ENCODE peak calls at places on chromosomes 2 and 18, in six cellular contexts. Y is ovary, J is fibroblast of lung, K is pancreas, L is neuronal stem cell, I is transverse colon. Q is an unnamed sample.
A peak's percentile ranks its signal among the peaks of the same experiment; 100 is the strongest.

GRCh38 chr2:31286230-31286629 is 52.3 kb downstream of the EHD3 start:
- DNase-seq in Y (no peak), J (no peak), K (no peak), L (no peak), I (no peak), Q (no peak)

GRCh38 chr2:107669335-107669734 is 157.4 kb upstream of the RGPD4 start:
- DNase-seq in Y (no peak), J (no peak), K (no peak), L (no peak), I (no peak), Q (no peak)

GRCh38 chr2:187552959-187553681 is 1.1 kb downstream of the TFPI start:
- DNase-seq in Y (no peak), J (peak; percentile 92), K (no peak), L (no peak), I (no peak), Q (peak; percentile 3)

GRCh38 chr2:17051558-17051957 is 385.9 kb upstream of the CYRIA start:
- DNase-seq in Y (no peak), J (no peak), K (no peak), L (no peak), I (no peak), Q (no peak)

GRCh38 chr2:159926695-159927094 is 128.7 kb upstream of the CD302 start:
- DNase-seq in Y (no peak), J (no peak), K (no peak), L (no peak), I (no peak), Q (no peak)

GRCh38 chr2:85433511-85434089 is 15.1 kb downstream of the SH2D6 start:
- DNase-seq in Y (peak; percentile 91), J (peak; percentile 99), K (peak; percentile 78), L (no peak), I (peak; percentile 79), Q (no peak)

GRCh38 chr2:75729861-75730260 is 19.1 kb upstream of the GCFC2 start:
- DNase-seq in Y (no peak), J (peak; percentile 19), K (no peak), L (no peak), I (no peak), Q (no peak)

GRCh38 chr2:219142329-219142728 is 18.3 kb downstream of the NHEJ1 start:
- DNase-seq in Y (no peak), J (peak; percentile 92), K (peak; percentile 57), L (no peak), I (no peak), Q (no peak)

GRCh38 chr2:8303322-8303832 is 378.5 kb upstream of the ID2 start:
- DNase-seq in Y (no peak), J (peak; percentile 34), K (no peak), L (no peak), I (peak; percentile 81), Q (peak; percentile 92)

GRCh38 chr2:201807452-201807980 is 1.2 kb downstream of the CDK15 start:
- DNase-seq in Y (peak; percentile 51), J (peak; percentile 85), K (no peak), L (no peak), I (no peak), Q (no peak)

GRCh38 chr2:20455076-20455587 is 8.3 kb downstream of the RHOB start:
- DNase-seq in Y (no peak), J (no peak), K (no peak), L (no peak), I (no peak), Q (no peak)

GRCh38 chr2:198441876-198442275 is 637.5 kb downstream of the PLCL1 start:
- DNase-seq in Y (no peak), J (peak; percentile 9), K (no peak), L (no peak), I (no peak), Q (no peak)

GRCh38 chr18:46413684-46414083 is 243.3 kb downstream of the LOXHD1 start:
- DNase-seq in Y (no peak), J (no peak), K (no peak), L (no peak), I (no peak), Q (no peak)

GRCh38 chr2:233217892-233218377 is 33.5 kb upstream of the ATG16L1 start:
- DNase-seq in Y (no peak), J (no peak), K (no peak), L (no peak), I (no peak), Q (no peak)

GRCh38 chr2:200405599-200406298 is 99.3 kb downstream of the SPATS2L start:
- DNase-seq in Y (no peak), J (peak; percentile 89), K (peak; percentile 24), L (no peak), I (peak; percentile 21), Q (no peak)

GRCh38 chr2:127270663-127271062 is 23.3 kb downstream of the ERCC3 start:
- DNase-seq in Y (no peak), J (no peak), K (no peak), L (no peak), I (no peak), Q (no peak)

GRCh38 chr2:76958749-76959148 is 563.4 kb downstream of the LRRTM4 start:
- DNase-seq in Y (no peak), J (peak; percentile 33), K (no peak), L (peak; percentile 65), I (no peak), Q (no peak)

GRCh38 chr2:27042159-27042661 is 9.3 kb upstream of the AGBL5 start:
- DNase-seq in Y (no peak), J (no peak), K (no peak), L (no peak), I (no peak), Q (no peak)

GRCh38 chr2:3664925-3665324 is 6.9 kb downstream of the ALLC start:
- DNase-seq in Y (no peak), J (no peak), K (no peak), L (no peak), I (no peak), Q (no peak)

GRCh38 chr2:133812826-133813617 is 244.8 kb upstream of the NCKAP5 start:
- DNase-seq in Y (no peak), J (peak; percentile 12), K (no peak), L (no peak), I (no peak), Q (no peak)

GRCh38 chr2:54575379-54575888 is 119.3 kb downstream of the SPTBN1 start:
- DNase-seq in Y (no peak), J (peak; percentile 47), K (no peak), L (no peak), I (no peak), Q (no peak)

GRCh38 chr2:15415748-15416147 is 145.4 kb downstream of the NBAS start:
- DNase-seq in Y (no peak), J (no peak), K (no peak), L (no peak), I (no peak), Q (no peak)

GRCh38 chr2:140504596-140504995 is 1626.2 kb downstream of the LRP1B start:
- DNase-seq in Y (no peak), J (no peak), K (no peak), L (no peak), I (no peak), Q (no peak)

GRCh38 chr2:207123776-207124391 is 41.9 kb downstream of the KLF7 start:
- DNase-seq in Y (no peak), J (no peak), K (no peak), L (no peak), I (no peak), Q (no peak)

GRCh38 chr18:48785091-48785614 is 165.6 kb downstream of the SMAD7 start:
- DNase-seq in Y (no peak), J (no peak), K (no peak), L (no peak), I (peak; percentile 54), Q (peak; percentile 6)

GRCh38 chr2:232893834-232894233 is 23.8 kb downstream of the SNORC start:
- DNase-seq in Y (no peak), J (no peak), K (no peak), L (no peak), I (no peak), Q (no peak)

GRCh38 chr2:10161206-10161931 is 38.8 kb downstream of the RRM2 start:
- DNase-seq in Y (no peak), J (no peak), K (no peak), L (no peak), I (peak; percentile 64), Q (no peak)

DNA sequence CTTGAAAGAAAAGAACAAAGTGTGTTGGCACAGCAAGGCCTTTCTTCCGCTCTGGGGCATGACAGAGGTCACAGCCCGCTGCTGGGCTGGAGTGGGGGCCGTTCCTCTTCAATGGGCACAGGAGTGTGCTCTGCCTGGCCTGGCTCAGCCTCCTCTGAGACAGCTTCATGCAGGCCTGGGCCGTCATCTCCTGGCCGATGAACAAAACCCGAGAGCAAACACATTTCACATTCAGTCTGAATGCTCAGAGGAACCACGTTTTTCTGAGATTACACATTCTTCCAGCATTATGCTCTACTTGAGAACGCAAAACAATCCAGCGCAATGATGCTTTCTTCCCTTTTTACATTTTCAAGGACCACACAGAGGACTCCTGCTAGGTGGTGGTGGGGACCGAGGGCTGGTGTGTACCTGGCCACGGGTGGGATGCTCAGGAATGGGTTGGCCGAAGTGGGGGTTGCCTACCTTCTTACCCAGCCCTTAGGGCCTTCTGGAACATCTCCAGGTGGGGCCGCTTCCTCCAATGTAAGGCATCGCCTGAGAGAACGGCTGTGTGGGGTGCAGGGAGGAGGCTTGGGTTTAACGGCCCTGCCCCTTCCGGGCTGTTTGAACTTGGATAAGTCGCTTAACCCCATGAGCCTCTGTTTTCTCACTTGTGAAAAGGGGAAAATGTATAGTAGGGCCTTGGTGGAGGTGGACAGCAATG is 34.8 kb downstream of the EMILIN2 start:
- DNase-seq in Y (peak; percentile 85), J (peak; percentile 86), K (no peak), L (no peak), I (peak; percentile 43), Q (no peak)
- H3K4me1 ChIP-seq in Y (peaks cover 14% of the 10 kb centered on the region), J (peaks cover 15% of the 10 kb centered on the region), K (no peaks in the 10 kb centered on the region), L (peaks cover 11% of the 10 kb centered on the region), I (no peaks in the 10 kb centered on the region), Q (peaks cover 21% of the 10 kb centered on the region)

DNA sequence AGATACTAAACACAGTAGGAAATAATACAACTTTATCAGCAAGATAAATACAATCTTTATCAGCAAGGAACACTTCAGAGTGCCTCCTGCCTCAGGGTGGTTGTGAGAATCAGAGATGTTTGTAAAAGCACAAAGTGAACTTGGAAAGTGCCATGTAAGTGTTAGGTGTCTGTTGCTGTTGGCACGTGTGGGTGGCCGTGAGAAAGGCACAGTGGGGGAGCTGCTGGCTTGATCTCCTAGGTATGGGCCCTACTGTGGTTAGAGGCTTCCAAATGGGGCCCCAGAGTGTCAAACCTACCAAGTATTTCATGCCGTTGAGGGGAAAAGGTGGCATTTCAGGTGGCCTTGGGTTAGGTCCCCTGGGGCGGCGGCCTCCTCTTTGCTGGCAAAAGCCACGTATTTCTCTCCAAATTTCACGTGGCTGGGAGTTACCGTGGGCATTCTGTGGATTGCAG is 72.0 kb downstream of the MAPK4 start:
- DNase-seq in Y (no peak), J (no peak), K (no peak), L (no peak), I (no peak), Q (no peak)
- H3K27ac ChIP-seq in Y (no peak overlapping the region), J (no peak overlapping the region), K (no peak overlapping the region), L (no peak overlapping the region), I (peak overlapping the region; percentile 28), Q (no peak overlapping the region)

DNA sequence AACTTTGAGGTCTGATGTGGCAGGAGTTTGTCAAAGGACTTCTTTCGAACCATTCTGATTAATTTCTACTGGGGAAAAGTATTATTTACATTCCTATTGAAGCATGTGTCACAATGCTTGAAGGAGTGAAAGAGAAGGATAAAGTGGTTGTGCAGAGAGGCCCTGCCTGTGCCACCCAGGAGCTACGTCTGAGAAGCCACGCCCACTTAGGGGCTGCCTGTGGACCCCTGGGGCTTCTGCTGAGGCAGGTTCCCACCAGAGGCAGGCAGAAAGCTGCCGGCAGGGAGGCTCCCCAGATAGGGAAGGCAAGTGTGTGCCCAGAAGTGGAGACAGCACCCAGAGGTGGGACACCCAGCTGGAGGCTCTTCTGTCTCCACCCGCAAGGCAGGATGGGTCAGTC is 47.4 kb downstream of the GBX2 start:
- DNase-seq in Y (no peak), J (no peak), K (no peak), L (no peak), I (no peak), Q (no peak)
- H3K36me3 ChIP-seq in Y (no peaks in the 10 kb centered on the region), J (no peaks in the 10 kb centered on the region), K (no peaks in the 10 kb centered on the region), L (peaks cover 38% of the 10 kb centered on the region), I (no peaks in the 10 kb centered on the region), Q (no peaks in the 10 kb centered on the region)

GRCh38 chr2:11325961-11326691 is 18.3 kb downstream of the ROCK2 start:
- DNase-seq in Y (no peak), J (no peak), K (no peak), L (no peak), I (no peak), Q (no peak)
- H3K4me1 ChIP-seq in Y (peaks cover 4% of the 10 kb centered on the region), J (peaks cover 3% of the 10 kb centered on the region), K (no peaks in the 10 kb centered on the region), L (peaks cover 9% of the 10 kb centered on the region), I (peaks cover 4% of the 10 kb centered on the region), Q (no peaks in the 10 kb centered on the region)